ENCODE peak calls at places on chromosome 7, in five cellular contexts. One of them, this sample, is unnamed.

GRCh38 chr7:142519077-142519789 is 230.0 kb upstream of the PRSS1 start:
- DNase-seq in Right ventricle myocardium superior: no peak
- DNase-seq in GM12892: no peak
- DNase-seq in activated CD4-positive, alpha-beta T cell treated with anti-CD3 and anti-CD28 coated beads, Interleukin-2, amount 50 U/mL, for 24 hours: no peak
- DNase-seq in nephron progenitor cell: no peak
- DNase-seq in this sample: no peak

GRCh38 chr7:21305455-21306235 is 122.2 kb upstream of the SP4 start:
- DNase-seq in Right ventricle myocardium superior: no peak
- DNase-seq in GM12892: no peak
- DNase-seq in activated CD4-positive, alpha-beta T cell treated with anti-CD3 and anti-CD28 coated beads, Interleukin-2, amount 50 U/mL, for 24 hours: no peak
- DNase-seq in nephron progenitor cell: no peak
- DNase-seq in this sample: no peak

GRCh38 chr7:47635091-47636090 is 53.5 kb upstream of the TNS3 start:
- DNase-seq in Right ventricle myocardium superior: peak
- DNase-seq in GM12892: no peak
- DNase-seq in activated CD4-positive, alpha-beta T cell treated with anti-CD3 and anti-CD28 coated beads, Interleukin-2, amount 50 U/mL, for 24 hours: no peak
- DNase-seq in nephron progenitor cell: peak
- DNase-seq in this sample: peak

GRCh38 chr7:81260152-81260551 is 341.3 kb upstream of the SEMA3C start:
- DNase-seq in Right ventricle myocardium superior: no peak
- DNase-seq in GM12892: no peak
- DNase-seq in activated CD4-positive, alpha-beta T cell treated with anti-CD3 and anti-CD28 coated beads, Interleukin-2, amount 50 U/mL, for 24 hours: no peak
- DNase-seq in nephron progenitor cell: no peak
- DNase-seq in this sample: no peak

GRCh38 chr7:30699706-30700495 is 17.6 kb upstream of the CRHR2 start:
- DNase-seq in Right ventricle myocardium superior: no peak
- DNase-seq in GM12892: no peak
- DNase-seq in activated CD4-positive, alpha-beta T cell treated with anti-CD3 and anti-CD28 coated beads, Interleukin-2, amount 50 U/mL, for 24 hours: no peak
- DNase-seq in nephron progenitor cell: peak
- DNase-seq in this sample: peak

GRCh38 chr7:4876586-4876985 is 6.9 kb downstream of the RADIL start:
- DNase-seq in Right ventricle myocardium superior: no peak
- DNase-seq in GM12892: no peak
- DNase-seq in activated CD4-positive, alpha-beta T cell treated with anti-CD3 and anti-CD28 coated beads, Interleukin-2, amount 50 U/mL, for 24 hours: no peak
- DNase-seq in nephron progenitor cell: no peak
- DNase-seq in this sample: no peak

GRCh38 chr7:128705891-128706333 is 33.2 kb upstream of the CALU start:
- DNase-seq in Right ventricle myocardium superior: no peak
- DNase-seq in GM12892: no peak
- DNase-seq in activated CD4-positive, alpha-beta T cell treated with anti-CD3 and anti-CD28 coated beads, Interleukin-2, amount 50 U/mL, for 24 hours: no peak
- DNase-seq in nephron progenitor cell: no peak
- DNase-seq in this sample: no peak

GRCh38 chr7:79282882-79283602 is 170.4 kb downstream of the MAGI2 start:
- DNase-seq in Right ventricle myocardium superior: no peak
- DNase-seq in GM12892: no peak
- DNase-seq in activated CD4-positive, alpha-beta T cell treated with anti-CD3 and anti-CD28 coated beads, Interleukin-2, amount 50 U/mL, for 24 hours: no peak
- DNase-seq in nephron progenitor cell: no peak
- DNase-seq in this sample: no peak

GRCh38 chr7:68185641-68186040 is 1189.0 kb downstream of the TYW1 start:
- DNase-seq in Right ventricle myocardium superior: no peak
- DNase-seq in GM12892: no peak
- DNase-seq in activated CD4-positive, alpha-beta T cell treated with anti-CD3 and anti-CD28 coated beads, Interleukin-2, amount 50 U/mL, for 24 hours: no peak
- DNase-seq in nephron progenitor cell: no peak
- DNase-seq in this sample: no peak

GRCh38 chr7:158737064-158737695 is 32.6 kb upstream of the NCAPG2 start:
- DNase-seq in Right ventricle myocardium superior: no peak
- DNase-seq in GM12892: no peak
- DNase-seq in activated CD4-positive, alpha-beta T cell treated with anti-CD3 and anti-CD28 coated beads, Interleukin-2, amount 50 U/mL, for 24 hours: no peak
- DNase-seq in nephron progenitor cell: no peak
- DNase-seq in this sample: no peak

GRCh38 chr7:115724400-115725056 is 306.0 kb downstream of the TFEC start:
- DNase-seq in Right ventricle myocardium superior: no peak
- DNase-seq in GM12892: no peak
- DNase-seq in activated CD4-positive, alpha-beta T cell treated with anti-CD3 and anti-CD28 coated beads, Interleukin-2, amount 50 U/mL, for 24 hours: no peak
- DNase-seq in nephron progenitor cell: no peak
- DNase-seq in this sample: no peak

GRCh38 chr7:6161463-6162330 is 110.7 kb downstream of the CYTH3 start:
- DNase-seq in Right ventricle myocardium superior: no peak
- DNase-seq in GM12892: no peak
- DNase-seq in activated CD4-positive, alpha-beta T cell treated with anti-CD3 and anti-CD28 coated beads, Interleukin-2, amount 50 U/mL, for 24 hours: no peak
- DNase-seq in nephron progenitor cell: no peak
- DNase-seq in this sample: no peak

GRCh38 chr7:52782348-52782747 is 253.1 kb upstream of the POM121L12 start:
- DNase-seq in Right ventricle myocardium superior: no peak
- DNase-seq in GM12892: no peak
- DNase-seq in activated CD4-positive, alpha-beta T cell treated with anti-CD3 and anti-CD28 coated beads, Interleukin-2, amount 50 U/mL, for 24 hours: no peak
- DNase-seq in nephron progenitor cell: no peak
- DNase-seq in this sample: no peak

GRCh38 chr7:134480202-134480601 is 21.3 kb upstream of the AKR1B1 start:
- DNase-seq in Right ventricle myocardium superior: no peak
- DNase-seq in GM12892: no peak
- DNase-seq in activated CD4-positive, alpha-beta T cell treated with anti-CD3 and anti-CD28 coated beads, Interleukin-2, amount 50 U/mL, for 24 hours: no peak
- DNase-seq in nephron progenitor cell: no peak
- DNase-seq in this sample: no peak

GRCh38 chr7:139232893-139233292 is 1.9 kb downstream of the UBN2 start:
- DNase-seq in Right ventricle myocardium superior: no peak
- DNase-seq in GM12892: no peak
- DNase-seq in activated CD4-positive, alpha-beta T cell treated with anti-CD3 and anti-CD28 coated beads, Interleukin-2, amount 50 U/mL, for 24 hours: no peak
- DNase-seq in nephron progenitor cell: no peak
- DNase-seq in this sample: no peak

This sample was measured in aorta.